ENCODE peak calls at places on chromosome 11, in four cellular contexts. O, G, J and A are unnamed samples. For H3K4me1, the result is how much of the 10 kb centered on the place peaks cover.

GRCh38 chr11:22922672-22923071 is 62.4 kb upstream of the CCDC179 start:
- DNase-seq in O (no peak), G (no peak), J (no peak), A (no peak)

GRCh38 chr11:68928481-68928880 is 24.8 kb downstream of the IGHMBP2 start:
- DNase-seq in O (no peak), G (no peak), J (no peak), A (no peak)

GRCh38 chr11:126647735-126648134 is 292.2 kb downstream of the ST3GAL4 start:
- DNase-seq in O (peak), G (peak), J (no peak), A (no peak)

GRCh38 chr11:66467034-66467659 is 442 bp downstream of the PELI3 start:
- DNase-seq in O (peak), G (no peak), J (peak), A (peak)

GRCh38 chr11:35185696-35186095 is 46.7 kb downstream of the CD44 start:
- DNase-seq in O (peak), G (no peak), J (no peak), A (no peak)

GRCh38 chr11:111301004-111301839 is 2.9 kb downstream of the POU2AF3 start:
- DNase-seq in O (no peak), G (no peak), J (peak), A (no peak)

GRCh38 chr11:14148653-14149273 is 186.2 kb downstream of the SPON1 start:
- DNase-seq in O (peak), G (peak), J (peak), A (peak)

GRCh38 chr11:61056981-61057380 is 45.3 kb upstream of the CD5 start:
- DNase-seq in O (no peak), G (no peak), J (no peak), A (no peak)

GRCh38 chr11:1001682-1002081 is 34.8 kb downstream of the MUC6 start:
- DNase-seq in O (no peak), G (no peak), J (no peak), A (no peak)

GRCh38 chr11:65421204-65422103 is 1.1 kb upstream of the NEAT1 start:
- DNase-seq in O (peak), G (peak), J (peak), A (peak)

GRCh38 chr11:20406484-20406883 is 19.0 kb downstream of the PRMT3 start:
- DNase-seq in O (no peak), G (no peak), J (no peak), A (no peak)

GRCh38 chr11:1959786-1960185 is 12.7 kb downstream of the MRPL23 start:
- DNase-seq in O (no peak), G (no peak), J (no peak), A (no peak)

GRCh38 chr11:46144741-46145140 is 23.5 kb upstream of the PHF21A start:
- DNase-seq in O (no peak), G (no peak), J (peak), A (no peak)

GRCh38 chr11:94521684-94522083 is 9.4 kb downstream of the C11orf97 start:
- DNase-seq in O (no peak), G (no peak), J (peak), A (no peak)

GRCh38 chr11:77126156-77126775 is 1.8 kb upstream of the MYO7A start:
- DNase-seq in O (no peak), G (no peak), J (no peak), A (no peak)

GRCh38 chr11:24093410-24093809 is 403.4 kb upstream of the LUZP2 start:
- DNase-seq in O (no peak), G (no peak), J (no peak), A (no peak)

GRCh38 chr11:1111545-1112212 is 37.0 kb downstream of the MUC2 start:
- DNase-seq in O (no peak), G (no peak), J (no peak), A (no peak)

GRCh38 chr11:36409152-36409713 is 100.8 kb downstream of the TRAF6 start:
- DNase-seq in O (peak), G (no peak), J (no peak), A (no peak)

GRCh38 chr11:27413218-27413617 is 50.2 kb upstream of the CCDC34 start:
- DNase-seq in O (no peak), G (peak), J (no peak), A (no peak)

GRCh38 chr11:129749141-129749540 is 66.5 kb upstream of the TMEM45B start:
- DNase-seq in O (no peak), G (no peak), J (no peak), A (no peak)

GRCh38 chr11:76596652-76597051 is 73.9 kb downstream of the LRRC32 start:
- DNase-seq in O (no peak), G (no peak), J (no peak), A (no peak)

GRCh38 chr11:89182773-89183172 is 5.1 kb downstream of the TYR start:
- DNase-seq in O (peak), G (no peak), J (no peak), A (no peak)

GRCh38 chr11:57310091-57310490 is 14.7 kb downstream of the TNKS1BP1 start:
- DNase-seq in O (no peak), G (no peak), J (no peak), A (no peak)

GRCh38 chr11:108324587-108324986 is 101.7 kb downstream of the ATM start:
- DNase-seq in O (peak), G (peak), J (no peak), A (no peak)

GRCh38 chr11:72553748-72554147 is 119.4 kb upstream of the CLPB start:
- DNase-seq in O (no peak), G (no peak), J (peak), A (no peak)

GRCh38 chr11:97574976-97575665 is 1185.3 kb downstream of the JRKL start:
- DNase-seq in O (no peak), G (peak), J (no peak), A (peak)

GRCh38 chr11:42473116-42473515 is 838.7 kb upstream of the API5 start:
- DNase-seq in O (no peak), G (peak), J (no peak), A (no peak)

GRCh38 chr11:73597340-73597955 is 464 bp downstream of the FAM168A start:
- DNase-seq in O (no peak), G (no peak), J (no peak), A (no peak)

GRCh38 chr11:58531865-58532341 is 24.0 kb upstream of the OR5B21 start:
- DNase-seq in O (no peak), G (no peak), J (no peak), A (no peak)

GRCh38 chr11:11980200-11980599 is 28.2 kb downstream of the DKK3 start:
- DNase-seq in O (no peak), G (no peak), J (no peak), A (no peak)

GRCh38 chr11:113957016-113957415 is 17.9 kb upstream of the HTR3A start:
- DNase-seq in O (no peak), G (no peak), J (no peak), A (no peak)

GRCh38 chr11:60951909-60952741 is at the start of gene SLC15A3:
- DNase-seq in O (peak), G (no peak), J (peak), A (peak)

GRCh38 chr11:103532133-103532788 is 423.0 kb downstream of the DYNC2H1 start:
- DNase-seq in O (peak), G (peak), J (no peak), A (no peak)

GRCh38 chr11:96464695-96465307 is 75.0 kb downstream of the JRKL start:
- DNase-seq in O (peak), G (peak), J (peak), A (peak)

GRCh38 chr11:77320351-77320750 is 18.9 kb upstream of the GDPD4 start:
- DNase-seq in O (peak), G (no peak), J (no peak), A (no peak)

GRCh38 chr11:118911880-118912741 is 13.6 kb downstream of the BCL9L start:
- DNase-seq in O (peak), G (peak), J (no peak), A (no peak)

GRCh38 chr11:85665756-85666155 is 827 bp upstream of the CREBZF start:
- DNase-seq in O (no peak), G (no peak), J (no peak), A (no peak)

GRCh38 chr11:126764221-126764620 is 236.3 kb downstream of the KIRREL3 start:
- DNase-seq in O (peak), G (no peak), J (peak), A (no peak)

GRCh38 chr11:59659981-59660380 is 8.9 kb downstream of the PATL1 start:
- DNase-seq in O (no peak), G (no peak), J (no peak), A (no peak)

GRCh38 chr11:59658036-59658435 is 10.8 kb downstream of the PATL1 start:
- DNase-seq in O (no peak), G (no peak), J (no peak), A (no peak)

GRCh38 chr11:59660621-59661020 is 8.2 kb downstream of the PATL1 start:
- DNase-seq in O (no peak), G (no peak), J (no peak), A (no peak)

DNA sequence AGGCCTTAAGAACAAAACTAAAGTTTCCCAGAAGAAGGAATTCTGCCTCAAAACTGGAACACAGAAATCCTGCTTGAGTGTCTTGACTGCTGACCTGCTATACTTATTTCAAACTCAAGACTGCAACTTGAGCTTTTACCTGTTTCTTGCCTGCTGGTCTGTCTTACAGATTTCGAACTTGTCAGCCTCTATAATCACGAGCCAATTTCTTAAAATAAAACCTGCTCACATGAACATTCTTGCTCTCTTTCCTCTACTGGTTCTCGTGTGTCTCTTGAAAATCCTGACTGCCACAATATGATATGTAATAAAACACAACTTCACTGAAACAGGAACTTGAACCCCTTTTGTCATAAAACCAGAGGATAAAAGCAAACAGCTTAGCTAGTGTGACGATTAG is 13.9 kb downstream of the PATL1 start:
- DNase-seq in O (no peak), G (no peak), J (no peak), A (no peak)
- H3K27ac ChIP-seq in O (no peak), G (no peak), J (no peak), A (no peak)

DNA sequence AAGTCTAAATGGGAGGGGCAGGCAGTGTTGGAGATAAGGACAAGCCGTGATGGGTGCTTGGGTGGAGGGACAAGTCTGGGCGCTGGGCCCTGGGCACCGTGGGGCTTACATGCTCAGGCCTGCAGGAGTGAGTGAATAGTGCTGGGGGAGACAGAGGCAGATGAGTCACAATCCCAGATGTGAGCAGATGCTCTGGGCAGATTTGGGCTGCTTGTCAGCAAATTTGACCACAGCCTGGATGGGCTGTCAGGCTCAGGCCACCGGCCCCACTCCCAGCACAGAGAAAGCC is 41.6 kb upstream of the ZBED5 start:
- DNase-seq in O (no peak), G (peak), J (no peak), A (no peak)
- H3K9ac ChIP-seq in O (peak), G (peak), J (no peak), A (no peak)

GRCh38 chr11:117826832-117827231 is 2.3 kb upstream of the FXYD2 start:
- DNase-seq in O (no peak), G (no peak), J (no peak), A (no peak)
- H3K4me1 ChIP-seq in O (under half), G (under half), J (under half), A (under half)

DNA sequence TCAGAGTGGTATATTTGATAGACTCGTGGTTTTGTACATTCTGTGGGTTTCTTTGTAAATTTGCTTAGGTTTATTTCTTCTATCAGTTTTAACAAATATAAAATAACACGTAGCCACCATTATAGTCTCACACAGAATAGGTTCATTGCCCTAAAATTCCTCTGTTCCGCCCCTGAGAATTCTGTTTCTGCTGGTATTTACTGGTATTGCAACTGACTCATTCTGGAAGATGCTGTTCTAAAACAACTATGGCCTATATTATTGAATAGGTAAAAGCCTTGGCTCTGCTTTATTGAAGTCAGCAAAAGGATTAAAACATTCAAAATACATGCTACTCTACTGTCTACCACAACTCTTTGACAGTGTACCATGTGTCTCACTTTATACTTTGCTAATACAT is 119.1 kb upstream of the CHORDC1 start:
- DNase-seq in O (no peak), G (no peak), J (no peak), A (no peak)
- H3K27ac ChIP-seq in O (no peak), G (no peak), J (no peak), A (no peak)

GRCh38 chr11:62553839-62554361 is 7.3 kb upstream of the AHNAK start:
- DNase-seq in O (peak), G (peak), J (no peak), A (no peak)
- H3K9ac ChIP-seq in O (peak), G (peak), J (no peak), A (no peak)

GRCh38 chr11:64122411-64123101 is 43.4 kb downstream of the MACROD1 start:
- DNase-seq in O (no peak), G (no peak), J (no peak), A (no peak)

GRCh38 chr11:64125676-64126075 is 40.2 kb downstream of the MACROD1 start:
- DNase-seq in O (no peak), G (no peak), J (no peak), A (no peak)

GRCh38 chr11:64123102-64123434 is 42.8 kb downstream of the MACROD1 start:
- DNase-seq in O (no peak), G (no peak), J (no peak), A (no peak)

GRCh38 chr11:64123679-64124078 is 42.2 kb downstream of the MACROD1 start:
- DNase-seq in O (no peak), G (no peak), J (no peak), A (no peak)

GRCh38 chr11:64124147-64124546 is 41.8 kb downstream of the MACROD1 start:
- DNase-seq in O (no peak), G (peak), J (peak), A (no peak)
- H3K4me1 ChIP-seq in O (under half), G (under half), J (under half), A (under half)